ENCODE peak calls at places on chromosomes 7 and 10, in four cellular contexts. T is lower lobe of right lung, Z is pancreas, J is H9. W is an unnamed sample.

GRCh38 chr10:44950326-44951225 is 9.0 kb upstream of the RASSF4 start:
- DNase-seq in J (peak; percentile 20), T (no peak), Z (no peak), W (no peak)

GRCh38 chr10:91621483-91622113 is 11.3 kb downstream of the PPP1R3C start:
- DNase-seq in Z (peak; percentile 27), J (no peak), T (no peak), W (no peak)

GRCh38 chr7:151690597-151690996 is 170.9 kb upstream of the RHEB start:
- DNase-seq in J (no peak), T (no peak), Z (no peak), W (no peak)

GRCh38 chr10:92218569-92218968 is 72.3 kb downstream of the CPEB3 start:
- DNase-seq in J (no peak), Z (no peak), T (no peak), W (no peak)

GRCh38 chr10:89213191-89213808 is 6.2 kb upstream of the CH25H start:
- DNase-seq in J (no peak), T (no peak), Z (no peak), W (no peak)

GRCh38 chr7:5143106-5143505 is 46.9 kb upstream of the WIPI2 start:
- DNase-seq in J (no peak), Z (no peak), T (no peak), W (peak; percentile 21)

GRCh38 chr7:108046952-108047506 is 44.1 kb upstream of the LAMB1 start:
- DNase-seq in Z (no peak), T (no peak), J (no peak), W (no peak)

GRCh38 chr7:101940830-101941229 is 123.4 kb downstream of the CUX1 start:
- DNase-seq in T (no peak), J (peak; percentile 90), Z (peak; percentile 40), W (no peak)

GRCh38 chr7:82548141-82548688 is 104.6 kb upstream of the CACNA2D1 start:
- DNase-seq in J (no peak), Z (no peak), T (no peak), W (no peak)

GRCh38 chr7:2342492-2342891 is 12.1 kb upstream of the EIF3B start:
- DNase-seq in T (no peak), J (no peak), Z (no peak), W (no peak)

GRCh38 chr7:116139007-116139406 is 71.3 kb upstream of the TES start:
- DNase-seq in T (no peak), J (no peak), Z (no peak), W (peak; percentile 37)

GRCh38 chr7:31478744-31479143 is 35.1 kb upstream of the ITPRID1 start:
- DNase-seq in Z (no peak), T (no peak), J (no peak), W (no peak)

GRCh38 chr10:13853854-13854253 is 267.1 kb downstream of the PRPF18 start:
- DNase-seq in J (no peak), T (no peak), Z (no peak), W (no peak)

GRCh38 chr10:51932530-51932929 is 233.1 kb upstream of the CSTF2T start:
- DNase-seq in Z (no peak), T (no peak), J (no peak), W (no peak)

GRCh38 chr7:87032604-87033003 is 26.9 kb downstream of the ELAPOR2 start:
- DNase-seq in J (no peak), T (no peak), Z (no peak), W (no peak)

GRCh38 chr7:28731092-28731491 is 227.0 kb downstream of the TRIL start:
- DNase-seq in T (no peak), J (no peak), Z (no peak), W (no peak)

GRCh38 chr10:71697938-71698709 is 21.5 kb downstream of the C10orf105 start:
- DNase-seq in J (no peak), T (no peak), Z (no peak), W (no peak)

GRCh38 chr10:43922335-43923280 is 273.9 kb upstream of the ZNF32 start:
- DNase-seq in T (no peak), J (peak; percentile 5), Z (no peak), W (no peak)

GRCh38 chr10:75904499-75905283 is 473.3 kb downstream of the LRMDA start:
- DNase-seq in T (no peak), J (no peak), Z (peak; percentile 7), W (no peak)

GRCh38 chr10:323651-324293 is 188.5 kb downstream of the ZMYND11 start:
- DNase-seq in Z (no peak), T (peak; percentile 68), J (no peak), W (no peak)

GRCh38 chr10:132714906-132715790 is 70.8 kb downstream of the NKX6-2 start:
- DNase-seq in Z (no peak), J (no peak), T (peak; percentile 34), W (no peak)

GRCh38 chr10:72062341-72062740 is 26.0 kb downstream of the SPOCK2 start:
- DNase-seq in J (no peak), T (no peak), Z (no peak), W (no peak)

GRCh38 chr10:97547889-97548485 is 24.6 kb upstream of the ANKRD2 start:
- DNase-seq in J (no peak), Z (no peak), T (no peak), W (no peak)

GRCh38 chr7:514651-515598 is 4.7 kb downstream of the PDGFA start:
- DNase-seq in J (peak; percentile 73), T (no peak), Z (peak; percentile 64), W (peak; percentile 23)

GRCh38 chr10:3435671-3436070 is 263.1 kb upstream of the PITRM1 start:
- DNase-seq in T (no peak), Z (no peak), J (no peak), W (no peak)

GRCh38 chr7:134514106-134514505 is 13.3 kb upstream of the AKR1B10 start:
- DNase-seq in J (no peak), T (no peak), Z (no peak), W (no peak)

GRCh38 chr7:103867874-103868273 is 121.6 kb downstream of the RELN start:
- DNase-seq in Z (no peak), T (no peak), J (no peak), W (no peak)

GRCh38 chr10:121096617-121097431 is 245.7 kb downstream of the WDR11 start:
- DNase-seq in T (no peak), Z (no peak), J (no peak), W (no peak)
- H3K27ac ChIP-seq in T (peak overlapping the region; percentile 47), Z (no peak overlapping the region), J (no peak overlapping the region), W (no peak overlapping the region)

GRCh38 chr7:81155654-81156373 is 237.0 kb upstream of the SEMA3C start:
- DNase-seq in Z (no peak), T (no peak), J (no peak), W (no peak)
- H3K27ac ChIP-seq in Z (peak overlapping the region; percentile 23), T (no peak overlapping the region), J (no peak overlapping the region), W (no peak overlapping the region)

GRCh38 chr7:114986805-114987204 is 64.9 kb downstream of the MDFIC start:
- DNase-seq in J (no peak), Z (no peak), T (no peak), W (no peak)

GRCh38 chr7:114986181-114986800 is 64.4 kb downstream of the MDFIC start:
- DNase-seq in T (no peak), Z (no peak), J (no peak), W (no peak)

GRCh38 chr7:114988755-114989154 is 66.9 kb downstream of the MDFIC start:
- DNase-seq in J (no peak), Z (no peak), T (no peak), W (no peak)

GRCh38 chr7:114988035-114988434 is 66.1 kb downstream of the MDFIC start:
- DNase-seq in T (no peak), Z (no peak), J (no peak), W (no peak)

GRCh38 chr7:114989531-114989930 is 67.6 kb downstream of the MDFIC start:
- DNase-seq in T (no peak), J (no peak), Z (no peak), W (no peak)
- H3K27ac ChIP-seq in T (no peak overlapping the region), J (no peak overlapping the region), Z (no peak overlapping the region), W (no peak overlapping the region)

GRCh38 chr7:66627151-66627681 is 1.5 kb upstream of the KCTD7 start:
- DNase-seq in Z (no peak), T (no peak), J (no peak), W (no peak)
- H3K27ac ChIP-seq in Z (peak overlapping the region; percentile 85), T (peak overlapping the region; percentile 93), J (no peak overlapping the region), W (no peak overlapping the region)

DNA sequence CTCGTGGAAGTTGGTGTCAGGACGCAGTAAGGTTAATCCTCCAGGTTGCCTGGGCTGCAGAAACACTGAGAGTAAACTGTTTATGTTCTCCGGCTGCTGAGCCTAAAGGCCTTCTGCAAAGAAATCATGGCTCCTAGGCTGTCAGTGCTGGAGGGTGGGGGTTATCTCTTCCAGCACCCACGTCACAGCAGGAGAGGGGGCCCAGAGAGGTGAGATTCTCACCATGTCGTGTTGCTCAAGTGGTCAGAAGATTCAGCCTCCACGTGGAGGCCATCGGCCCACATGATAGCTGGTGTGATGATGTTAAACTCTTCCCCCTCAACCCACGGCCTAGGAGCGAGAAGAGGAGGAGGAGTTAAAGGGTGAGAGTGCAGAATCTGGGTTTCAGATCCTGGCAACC is 41.2 kb downstream of the COL13A1 start:
- DNase-seq in Z (no peak), T (no peak), J (no peak), W (no peak)
- H3K27ac ChIP-seq in Z (no peak overlapping the region), T (no peak overlapping the region), J (no peak overlapping the region), W (no peak overlapping the region)

GRCh38 chr7:127862540-127862939 is 168.7 kb downstream of the LRRC4 start:
- DNase-seq in T (no peak), J (no peak), Z (no peak), W (no peak)
- H3K27ac ChIP-seq in T (no peak overlapping the region), J (no peak overlapping the region), Z (no peak overlapping the region), W (no peak overlapping the region)

GRCh38 chr7:129332354-129333056 is 101.7 kb upstream of the STRIP2 start:
- DNase-seq in J (no peak), Z (no peak), T (no peak), W (no peak)
- H3K27ac ChIP-seq in J (no peak overlapping the region), Z (no peak overlapping the region), T (no peak overlapping the region), W (no peak overlapping the region)

GRCh38 chr10:5511231-5511884 is 12.0 kb upstream of the CALML5 start:
- DNase-seq in Z (no peak), J (no peak), T (no peak), W (no peak)

GRCh38 chr10:5511885-5512280 is 12.5 kb upstream of the CALML5 start:
- DNase-seq in Z (no peak), J (no peak), T (no peak), W (no peak)

GRCh38 chr10:5509691-5510090 is 10.3 kb upstream of the CALML5 start:
- DNase-seq in J (no peak), T (no peak), Z (no peak), W (no peak)

GRCh38 chr10:5509236-5509635 is 9.9 kb upstream of the CALML5 start:
- DNase-seq in J (no peak), T (no peak), Z (no peak), W (no peak)

DNA sequence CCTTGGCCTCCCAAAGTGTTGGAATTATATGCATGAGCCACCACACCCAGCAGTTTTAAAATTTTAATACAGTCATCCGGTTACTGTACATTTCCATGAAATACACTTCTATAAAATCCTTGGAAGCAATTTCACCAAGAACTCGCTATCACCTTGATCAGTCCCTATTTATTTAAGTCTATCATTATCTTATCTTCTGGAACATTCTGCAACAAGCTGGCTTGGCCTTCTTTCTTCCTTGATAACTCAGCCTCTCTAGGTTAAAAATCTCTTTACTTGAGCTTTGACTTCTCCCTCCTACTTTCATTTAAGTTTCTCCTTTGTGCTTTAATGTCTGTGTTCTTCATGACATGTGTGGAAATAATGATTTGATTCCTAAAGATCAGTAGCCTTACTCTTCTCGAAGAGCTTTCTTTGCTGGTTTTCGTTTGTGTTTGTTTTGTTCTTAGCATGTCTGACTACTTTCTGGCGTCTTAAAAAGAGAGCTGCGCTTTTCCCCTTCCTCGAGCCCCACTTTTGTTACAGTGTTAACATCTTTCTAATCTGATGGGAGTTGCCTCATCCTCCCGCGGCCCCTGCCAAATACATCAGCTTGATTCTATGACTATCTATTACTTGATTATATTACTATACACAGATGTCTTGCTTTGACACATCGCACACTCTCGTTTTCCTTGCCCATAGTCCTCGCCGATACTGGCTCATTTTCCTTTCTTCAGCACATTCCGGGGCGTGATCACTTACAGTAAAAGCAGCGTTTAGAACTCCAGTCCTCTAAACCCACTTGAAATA is 11.1 kb upstream of the CALML5 start:
- DNase-seq in T (no peak), J (no peak), Z (no peak), W (no peak)
- H3K27ac ChIP-seq in T (no peak overlapping the region), J (no peak overlapping the region), Z (no peak overlapping the region), W (no peak overlapping the region)